ENCODE peak calls at places on chromosome 4, in eight cellular contexts. O is NCI-H1092, W is SK-N-SH, Q is epithelial cell of esophagus, Y is G401, D is HTR-8/SVneo, F is T-cell, R is iPS-NIHi11. M is an unnamed sample.
A peak's percentile ranks its signal among the peaks of the same experiment; 100 is the strongest.

GRCh38 chr4:120750152-120750525 is 172.4 kb downstream of the PRDM5 start:
- DNase-seq in F (no peak), Y (no peak), O (no peak), W (no peak), Q (no peak), R (no peak), D (no peak), M (no peak)

GRCh38 chr4:76772498-76773106 is 125.3 kb downstream of the SOWAHB start:
- DNase-seq in W (no peak), O (no peak), F (no peak), Y (no peak), Q (peak; percentile 62), R (no peak), D (no peak), M (no peak)

GRCh38 chr4:188246488-188246887 is 107.2 kb downstream of the TRIML1 start:
- DNase-seq in F (no peak), Q (no peak), R (peak; percentile 49), D (no peak), W (no peak), O (no peak), Y (no peak), M (peak; percentile 39)

GRCh38 chr4:94927696-94928095 is 169.9 kb downstream of the BMPR1B start:
- DNase-seq in Y (no peak), Q (no peak), W (no peak), O (no peak), D (no peak), R (no peak), F (no peak), M (no peak)

GRCh38 chr4:140826701-140827027 is 70.5 kb upstream of the TBC1D9 start:
- DNase-seq in F (no peak), Q (no peak), Y (no peak), D (no peak), R (no peak), W (no peak), O (no peak), M (no peak)

GRCh38 chr4:122747068-122747467 is 14.6 kb downstream of the BBS12 start:
- DNase-seq in F (no peak), D (no peak), O (no peak), Y (no peak), R (no peak), Q (no peak), W (no peak), M (no peak)

GRCh38 chr4:40909363-40909876 is 159.7 kb downstream of the NSUN7 start:
- DNase-seq in Q (peak; percentile 91), D (peak; percentile 65), F (no peak), R (no peak), W (peak; percentile 73), Y (no peak), O (peak; percentile 11), M (no peak)

GRCh38 chr4:109410776-109411175 is 22.8 kb upstream of the SEC24B start:
- DNase-seq in F (no peak), O (no peak), Y (no peak), W (no peak), R (no peak), D (no peak), Q (peak; percentile 30), M (no peak)

GRCh38 chr4:134085525-134085924 is 116.1 kb downstream of the PABPC4L start:
- DNase-seq in O (no peak), R (no peak), F (no peak), Q (no peak), Y (no peak), D (no peak), W (no peak), M (no peak)

GRCh38 chr4:82360298-82361177 is 13.3 kb downstream of the HNRNPD start:
- DNase-seq in O (no peak), W (peak; percentile 30), Q (peak; percentile 30), Y (peak; percentile 59), R (no peak), F (no peak), D (no peak), M (no peak)

GRCh38 chr4:4574792-4575191 is 32.9 kb upstream of the STX18 start:
- DNase-seq in Q (peak; percentile 40), D (peak; percentile 18), O (no peak), R (peak; percentile 54), F (peak; percentile 54), W (no peak), Y (no peak), M (no peak)

GRCh38 chr4:184728858-184729257 is 5.0 kb downstream of the CENPU start:
- DNase-seq in D (no peak), O (no peak), Q (peak; percentile 77), W (no peak), F (no peak), R (no peak), Y (no peak), M (no peak)

GRCh38 chr4:131339137-131339536 is 1810.0 kb upstream of the PCDH10 start:
- DNase-seq in Q (no peak), R (no peak), D (no peak), O (no peak), F (no peak), W (no peak), Y (no peak), M (no peak)

GRCh38 chr4:660401-660800 is 13.7 kb downstream of the ATP5ME start:
- DNase-seq in Y (no peak), W (no peak), F (no peak), Q (no peak), O (no peak), D (no peak), R (no peak), M (no peak)

GRCh38 chr4:156672492-156672891 is 299.1 kb downstream of the PDGFC start:
- DNase-seq in O (no peak), F (no peak), R (no peak), D (no peak), Y (no peak), W (no peak), Q (no peak), M (no peak)

GRCh38 chr4:1137850-1138249 is 24.5 kb upstream of the RNF212 start:
- DNase-seq in Q (no peak), D (no peak), Y (no peak), F (no peak), W (no peak), O (no peak), R (no peak), M (no peak)

GRCh38 chr4:108601096-108601495 is 19.3 kb upstream of the RPL34 start:
- DNase-seq in Y (no peak), O (no peak), R (no peak), D (no peak), W (no peak), Q (no peak), F (no peak), M (no peak)

GRCh38 chr4:111326450-111326849 is 703.6 kb upstream of the PITX2 start:
- DNase-seq in W (no peak), Q (no peak), D (no peak), R (no peak), F (no peak), O (no peak), Y (no peak), M (no peak)

GRCh38 chr4:74157116-74157742 is 689 bp upstream of the MTHFD2L start:
- DNase-seq in O (no peak), Q (peak; percentile 25), D (no peak), F (no peak), R (no peak), W (no peak), Y (no peak), M (no peak)

GRCh38 chr4:68906238-68907137 is 45.1 kb downstream of the UGT2A3 start:
- DNase-seq in D (no peak), O (no peak), F (no peak), Y (no peak), W (no peak), R (peak; percentile 50), Q (peak; percentile 30), M (no peak)

GRCh38 chr4:52685316-52685715 is 26.2 kb upstream of the USP46 start:
- DNase-seq in Y (no peak), Q (no peak), R (no peak), O (no peak), F (no peak), W (no peak), D (no peak), M (no peak)

GRCh38 chr4:25290490-25291067 is 22.0 kb upstream of the ZCCHC4 start:
- DNase-seq in W (no peak), Y (no peak), F (no peak), R (no peak), D (no peak), Q (no peak), O (no peak), M (no peak)

GRCh38 chr4:179867300-179867878 is 2375.8 kb upstream of the TENM3 start:
- DNase-seq in W (peak; percentile 56), R (peak; percentile 75), D (peak; percentile 56), O (peak; percentile 42), Q (peak; percentile 71), Y (peak; percentile 25), F (no peak), M (peak; percentile 68)

GRCh38 chr4:100177855-100178254 is 12.4 kb downstream of the DDIT4L start:
- DNase-seq in Q (peak; percentile 14), R (no peak), Y (no peak), W (no peak), O (no peak), D (no peak), F (no peak), M (no peak)

GRCh38 chr4:120977435-120977997 is 55.0 kb upstream of the PRDM5 start:
- DNase-seq in R (peak; percentile 56), W (peak; percentile 15), Y (peak; percentile 9), O (no peak), Q (peak; percentile 71), F (no peak), D (peak; percentile 8), M (no peak)

GRCh38 chr4:58940167-58940566 is 1830.0 kb upstream of the IGFBP7 start:
- DNase-seq in R (no peak), Y (no peak), W (no peak), Q (no peak), F (no peak), D (no peak), O (no peak), M (no peak)

GRCh38 chr4:154731756-154732155 is 12.0 kb upstream of the LRAT start:
- DNase-seq in O (no peak), Y (no peak), Q (peak; percentile 76), D (no peak), F (no peak), W (no peak), R (no peak), M (no peak)

GRCh38 chr4:77142642-77143020 is 14.4 kb upstream of the CCNG2 start:
- DNase-seq in R (no peak), Y (no peak), W (no peak), Q (no peak), F (no peak), O (no peak), D (no peak), M (no peak)

GRCh38 chr4:3483471-3483921 is 20.4 kb downstream of the DOK7 start:
- DNase-seq in W (no peak), D (no peak), F (no peak), Y (peak; percentile 42), R (no peak), O (no peak), Q (no peak), M (no peak)

GRCh38 chr4:170004656-170005250 is 21.4 kb downstream of the MFAP3L start:
- DNase-seq in D (no peak), R (no peak), O (no peak), Y (no peak), F (no peak), W (no peak), Q (no peak), M (no peak)

GRCh38 chr4:79308971-79309370 is 16.9 kb downstream of the NAA11 start:
- DNase-seq in Q (no peak), D (no peak), Y (no peak), O (no peak), F (no peak), R (no peak), W (no peak), M (no peak)

GRCh38 chr4:106852416-106852815 is 183.7 kb downstream of the DKK2 start:
- DNase-seq in W (no peak), Y (no peak), Q (no peak), D (no peak), O (no peak), R (no peak), F (no peak), M (no peak)

GRCh38 chr4:120049732-120050494 is 16.7 kb downstream of the MAD2L1 start:
- DNase-seq in R (peak; percentile 73), O (peak; percentile 74), Y (peak; percentile 84), D (peak; percentile 49), W (peak; percentile 56), F (peak; percentile 54), Q (peak; percentile 82), M (peak; percentile 68)

GRCh38 chr4:21769404-21770147 is 179.0 kb downstream of the KCNIP4 start:
- DNase-seq in O (no peak), D (peak; percentile 40), W (no peak), F (no peak), Q (peak; percentile 59), R (no peak), Y (no peak), M (no peak)

M was measured in SHP77.